ENCODE peak calls at places on chromosomes 11 and 22, in seven cellular contexts. H, G, B, S, A, Q and E are unnamed samples. For H3K4me1, the result is how much of the 10 kb centered on the place peaks cover.

GRCh38 chr22:42299586-42300285 is 29.3 kb upstream of the TCF20 start:
- DNase-seq in G (peak), A (peak), S (no peak), H (peak), Q (no peak), B (no peak), E (peak)

GRCh38 chr22:32804823-32805585 is 3.5 kb downstream of the TIMP3 start:
- DNase-seq in G (no peak), Q (no peak), H (peak), B (no peak), S (no peak), A (no peak), E (no peak)

GRCh38 chr22:19806213-19807160 is 45.9 kb downstream of the TBX1 start:
- DNase-seq in A (no peak), B (no peak), S (peak), Q (no peak), H (no peak), G (peak), E (peak)

GRCh38 chr22:23152238-23153114 is 7.2 kb downstream of the RAB36 start:
- DNase-seq in G (no peak), H (no peak), Q (peak), B (no peak), A (no peak), S (no peak), E (peak)

GRCh38 chr11:17475666-17476316 is 854 bp downstream of the ABCC8 start:
- DNase-seq in Q (no peak), A (no peak), H (no peak), G (no peak), S (no peak), B (no peak), E (no peak)

GRCh38 chr11:11533751-11534150 is 88.1 kb downstream of the GALNT18 start:
- DNase-seq in H (no peak), Q (no peak), S (no peak), A (no peak), B (no peak), G (no peak), E (no peak)

GRCh38 chr11:95699631-95700470 is 89.7 kb downstream of the FAM76B start:
- DNase-seq in S (no peak), G (no peak), B (no peak), A (no peak), Q (no peak), H (no peak), E (no peak)

GRCh38 chr11:124799384-124800225 is 601 bp downstream of the MSANTD2 start:
- DNase-seq in A (peak), S (peak), H (peak), B (peak), Q (no peak), G (peak), E (peak)

GRCh38 chr11:132234878-132235277 is 864.5 kb downstream of the NTM start:
- DNase-seq in S (peak), H (no peak), Q (no peak), B (no peak), A (no peak), G (no peak), E (no peak)

GRCh38 chr22:44204937-44205712 is 24.4 kb downstream of the PARVG start:
- DNase-seq in B (no peak), H (no peak), G (no peak), Q (no peak), A (no peak), S (no peak), E (no peak)

GRCh38 chr11:80727315-80727714 is 1286.5 kb upstream of the TENM4 start:
- DNase-seq in S (peak), A (no peak), B (no peak), G (no peak), H (no peak), Q (peak), E (no peak)

GRCh38 chr11:65338680-65339079 is 5.0 kb downstream of the DPF2 start:
- DNase-seq in H (no peak), A (no peak), Q (no peak), G (no peak), S (no peak), B (no peak), E (no peak)

GRCh38 chr11:128839081-128839480 is 28.0 kb downstream of the KCNJ1 start:
- DNase-seq in B (no peak), G (no peak), A (no peak), S (no peak), H (no peak), Q (no peak), E (no peak)

GRCh38 chr22:40418366-40419201 is 48.2 kb downstream of the SGSM3 start:
- DNase-seq in H (no peak), S (no peak), Q (no peak), A (peak), B (no peak), G (no peak), E (peak)

GRCh38 chr11:61498767-61499341 is 9.7 kb upstream of the LRRC10B start:
- DNase-seq in B (no peak), H (no peak), S (no peak), A (no peak), Q (no peak), G (no peak), E (no peak)

GRCh38 chr11:8273281-8273680 is 9.6 kb upstream of the LMO1 start:
- DNase-seq in G (no peak), Q (no peak), A (no peak), S (peak), B (no peak), H (no peak), E (no peak)

GRCh38 chr11:67645521-67646457 is 4.7 kb downstream of the ACY3 start:
- DNase-seq in A (no peak), Q (no peak), G (peak), S (no peak), B (no peak), H (no peak), E (peak)

GRCh38 chr11:2533642-2534115 is 88.9 kb downstream of the KCNQ1 start:
- DNase-seq in A (peak), Q (peak), S (peak), H (peak), G (peak), B (peak), E (peak)

GRCh38 chr11:126061707-126062678 is 673 bp downstream of the CDON start:
- DNase-seq in G (peak), H (peak), Q (peak), A (peak), S (peak), B (peak), E (peak)

GRCh38 chr22:29706991-29707390 is 12.8 kb upstream of the CABP7 start:
- DNase-seq in S (no peak), H (no peak), A (no peak), B (no peak), Q (no peak), G (no peak), E (no peak)

GRCh38 chr22:30832407-30832987 is 136.1 kb downstream of the MORC2 start:
- DNase-seq in G (no peak), H (no peak), B (no peak), A (no peak), Q (no peak), S (no peak), E (no peak)

GRCh38 chr22:37907036-37907954 is 1.2 kb downstream of the MICALL1 start:
- DNase-seq in G (no peak), A (no peak), B (no peak), S (no peak), Q (no peak), H (no peak), E (no peak)

GRCh38 chr11:12125609-12126149 is 15.3 kb downstream of the MICAL2 start:
- DNase-seq in Q (no peak), S (peak), G (no peak), B (no peak), A (no peak), H (no peak), E (no peak)

GRCh38 chr11:47726878-47727514 is 11.8 kb upstream of the AGBL2 start:
- DNase-seq in G (no peak), B (peak), S (no peak), A (no peak), Q (peak), H (peak), E (no peak)

DNA sequence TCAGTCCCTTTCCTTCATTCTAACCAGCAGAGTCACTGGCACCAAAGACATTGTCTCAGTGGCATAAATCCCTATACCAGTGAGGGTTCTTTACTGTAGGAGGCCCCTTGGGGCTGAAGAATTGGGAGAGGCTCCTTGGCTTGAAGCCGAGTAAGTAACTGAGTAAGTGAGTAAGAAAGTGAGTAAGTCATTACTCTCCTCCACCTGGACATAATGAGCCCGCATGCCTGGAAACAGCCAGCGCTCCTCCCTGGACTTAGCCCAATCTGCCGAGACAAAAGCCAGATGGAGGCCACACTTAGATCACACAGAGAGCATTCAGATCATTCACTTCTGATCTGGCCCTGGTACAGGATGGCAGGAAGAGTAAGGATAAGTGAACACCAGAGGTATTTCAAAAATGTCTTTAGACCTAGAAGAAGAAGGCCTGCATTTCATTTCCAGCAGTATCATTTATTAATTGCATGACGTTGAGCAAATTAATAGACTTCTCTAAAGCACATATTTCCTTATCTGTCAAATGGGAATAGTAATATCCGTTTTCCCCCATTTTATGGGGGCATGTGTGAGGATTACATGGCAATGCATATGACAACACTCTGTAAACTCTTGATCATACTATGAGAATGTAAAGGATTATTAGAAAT is 8.2 kb upstream of the MICAL3 start:
- DNase-seq in S (peak), Q (no peak), B (no peak), H (no peak), G (no peak), A (no peak), E (no peak)
- H3K4me1 ChIP-seq in S (under half), Q (under half), B (under half), H (under half), G (under half), A (under half), E (under half)

DNA sequence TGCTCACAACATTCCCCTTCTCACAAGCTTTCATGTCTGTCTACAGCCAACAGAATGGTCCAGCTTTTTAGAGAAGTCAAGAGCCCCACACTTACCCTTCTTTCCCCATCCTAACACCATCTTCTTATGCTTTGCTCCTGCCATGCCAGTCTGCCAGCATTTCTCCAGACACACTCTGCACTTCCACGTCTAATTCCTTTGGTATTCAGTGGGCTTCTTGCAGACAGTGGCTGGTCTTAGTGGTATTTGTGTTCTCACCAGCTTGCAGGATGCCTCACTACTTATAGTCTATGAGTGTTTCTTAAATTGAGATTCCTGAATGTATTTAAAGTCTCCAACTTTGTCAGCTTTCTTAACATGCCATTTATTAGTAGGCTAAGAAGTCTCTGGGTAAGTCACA is 154.4 kb downstream of the BBOX1 start:
- DNase-seq in B (no peak), H (no peak), A (no peak), S (no peak), Q (no peak), G (no peak), E (no peak)
- H3K4me1 ChIP-seq in B (under half), H (under half), A (under half), S (under half), Q (under half), G (under half), E (under half)

DNA sequence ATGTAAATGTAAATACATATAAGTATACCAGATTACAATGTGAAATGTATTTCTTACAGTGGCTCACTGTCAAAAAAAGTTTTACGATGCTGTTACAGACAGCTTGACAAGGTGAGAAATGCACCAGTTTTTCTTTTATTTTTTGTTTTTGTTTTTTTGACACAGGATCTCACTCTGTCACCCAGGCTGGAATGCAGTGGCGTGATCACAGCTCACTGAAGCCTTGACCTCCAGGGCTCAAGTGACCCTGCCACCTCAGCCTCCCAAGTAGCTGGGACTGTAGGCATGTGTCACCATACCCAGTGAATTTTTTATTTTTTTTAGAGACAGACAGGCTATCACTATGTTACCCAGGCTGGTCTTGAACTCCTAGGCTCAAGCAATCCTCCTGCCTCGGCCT is 9.2 kb downstream of the CCDC73 start:
- DNase-seq in A (no peak), H (no peak), Q (no peak), B (no peak), G (no peak), S (no peak), E (no peak)
- H3K4me1 ChIP-seq in A (under half), H (under half), Q (under half), B (under half), G (under half), S (under half), E (under half)

DNA sequence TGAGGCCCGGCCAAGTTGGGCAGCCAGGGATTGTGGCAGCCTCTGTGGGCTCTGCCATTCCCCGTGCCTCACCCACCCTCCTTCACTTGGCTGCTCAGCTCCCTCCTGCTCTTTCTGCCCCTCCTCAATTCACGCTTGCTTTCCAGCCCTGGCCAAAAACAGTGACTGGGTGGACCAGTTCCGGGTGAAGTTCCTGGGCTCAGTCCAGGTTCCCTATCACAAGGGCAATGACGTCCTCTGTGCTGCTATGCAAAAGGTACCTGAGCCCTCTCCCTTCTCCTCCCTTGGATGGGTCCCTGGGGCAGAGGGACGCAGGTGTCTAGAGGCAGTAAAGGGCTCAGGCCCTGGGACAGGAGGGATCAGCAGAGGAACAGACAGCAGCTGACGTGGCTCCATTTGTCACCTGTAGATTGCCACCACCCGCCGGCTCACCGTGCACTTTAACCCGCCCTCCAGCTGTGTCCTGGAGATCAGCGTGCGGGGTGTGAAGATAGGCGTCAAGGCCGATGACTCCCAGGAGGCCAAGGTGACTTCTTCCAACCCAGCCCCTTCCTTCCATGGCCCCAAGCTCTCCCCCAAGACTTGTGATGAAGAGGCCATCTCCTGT is 2.7 kb downstream of the FREY1 start:
- DNase-seq in S (no peak), B (no peak), G (no peak), H (no peak), Q (no peak), A (no peak), E (no peak)
- H3K4me1 ChIP-seq in S (under half), B (under half), G (under half), H (under half), Q (under half), A (under half), E (under half)

DNA sequence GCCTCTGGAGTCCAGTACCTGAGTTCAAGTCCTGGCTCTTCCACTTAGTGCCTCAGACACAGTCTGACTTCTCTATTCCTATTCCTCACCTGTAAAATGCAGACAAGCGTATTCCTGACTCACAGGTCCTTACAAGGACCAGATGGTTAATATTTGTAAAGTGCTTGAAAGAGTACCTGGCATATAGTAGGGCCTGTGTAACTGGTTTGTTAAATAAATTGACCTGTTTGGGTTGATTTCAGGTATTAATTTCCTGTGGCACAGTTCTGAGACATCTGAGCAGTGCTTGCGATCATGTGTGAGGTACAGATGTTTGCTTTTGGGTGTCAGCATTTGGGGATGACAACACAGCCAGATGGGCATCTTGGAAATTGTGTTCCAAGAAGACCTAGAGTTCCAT is 127.5 kb downstream of the APIP start:
- DNase-seq in B (no peak), S (no peak), G (no peak), H (no peak), A (no peak), Q (no peak), E (no peak)
- H3K4me1 ChIP-seq in B (under half), S (under half), G (under half), H (under half), A (under half), Q (half or more), E (under half)

DNA sequence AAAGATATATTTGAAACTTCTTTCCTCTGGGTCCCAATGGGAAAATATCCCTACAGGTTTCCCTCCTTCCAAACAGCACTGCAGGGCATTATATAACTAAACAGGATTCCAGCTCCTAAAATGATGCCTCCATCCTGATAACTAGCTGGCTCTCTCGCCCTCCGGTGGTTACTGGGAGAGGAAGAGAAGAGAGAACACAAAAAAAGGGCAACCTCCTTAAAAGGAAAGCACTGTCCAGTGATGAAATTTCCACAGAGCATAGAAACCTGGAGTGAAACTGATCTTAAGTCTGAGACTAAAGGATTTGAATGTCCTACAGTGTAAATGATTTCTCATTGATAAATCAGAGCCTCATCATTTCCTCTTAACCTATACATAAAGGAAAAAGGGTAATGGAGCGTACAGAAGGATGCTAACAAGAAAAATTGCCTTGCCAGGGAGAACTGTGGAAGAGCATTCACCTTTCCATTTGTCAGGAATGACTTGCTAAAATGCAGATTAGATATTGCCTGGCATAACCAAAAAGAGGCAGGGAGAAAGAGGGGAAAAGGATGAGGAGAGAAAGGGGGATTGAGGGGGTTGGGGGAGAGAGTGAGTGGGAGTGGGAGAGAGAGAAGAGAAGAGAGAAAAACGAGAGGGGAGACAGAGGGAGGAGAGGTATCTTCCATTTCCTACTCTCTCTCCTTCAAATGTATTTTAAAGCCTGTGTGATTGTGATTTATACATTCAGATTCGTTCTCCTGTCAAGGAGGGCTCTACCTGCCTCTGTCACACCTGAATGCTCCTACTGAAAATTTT is 121.4 kb downstream of the APOL5 start:
- DNase-seq in H (peak), S (peak), Q (peak), A (peak), G (peak), B (peak), E (no peak)
- H3K4me1 ChIP-seq in H (half or more), S (under half), Q (under half), A (half or more), G (under half), B (half or more), E (half or more)

DNA sequence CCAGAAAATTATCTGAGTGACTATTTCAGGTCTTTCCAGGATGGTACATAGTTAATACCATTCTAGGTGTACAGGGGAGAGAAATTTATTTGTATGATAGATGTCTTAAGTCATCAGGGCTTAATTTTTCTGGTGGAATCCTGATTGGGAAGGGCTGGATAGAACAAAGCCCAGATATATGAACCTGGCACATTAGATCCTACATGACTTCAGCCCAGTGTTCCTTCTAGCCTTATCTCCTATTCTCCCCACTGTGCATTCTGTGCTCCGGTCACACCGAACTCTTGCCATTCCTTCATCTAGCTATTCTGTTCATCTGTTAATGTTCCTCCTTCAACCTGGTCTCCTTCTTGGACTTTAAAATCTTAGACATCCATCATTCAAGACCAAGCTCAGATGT is 69.0 kb upstream of the EED start:
- DNase-seq in A (no peak), Q (no peak), B (no peak), H (no peak), G (no peak), S (no peak), E (no peak)
- H3K4me1 ChIP-seq in A (under half), Q (under half), B (under half), H (under half), G (under half), S (under half), E (under half)

GRCh38 chr11:44944181-44944852 is 6.4 kb downstream of the TP53I11 start:
- DNase-seq in S (no peak), G (no peak), B (no peak), A (no peak), Q (no peak), H (no peak), E (no peak)
- H3K4me1 ChIP-seq in S (under half), G (under half), B (under half), A (under half), Q (under half), H (under half), E (half or more)